ENCODE peak calls at places on chromosomes 11 and 22, in six cellular contexts. V is neuronal stem cell, C is GM23338, M is tibial artery, D is pancreas, B is heart left ventricle. R is an unnamed sample. For H3K4me1 and H3K36me3, the result is how much of the 10 kb centered on the place peaks cover.

GRCh38 chr11:17978553-17979287 is 34.1 kb downstream of the SERGEF start:
- DNase-seq in V (peak), C (peak), M (no peak), D (peak), B (peak), R (peak)

GRCh38 chr22:46465348-46465725 is 72.1 kb downstream of the CELSR1 start:
- DNase-seq in V (no peak), C (no peak), M (no peak), D (no peak), B (peak), R (no peak)

GRCh38 chr11:14499178-14499559 is 442 bp downstream of the COPB1 start:
- DNase-seq in V (no peak), C (peak), M (no peak), D (peak), B (no peak), R (peak)

GRCh38 chr22:25922141-25922540 is 180.2 kb downstream of the MYO18B start:
- DNase-seq in V (no peak), C (no peak), M (no peak), D (no peak), B (no peak), R (no peak)

GRCh38 chr11:111001986-111002616 is 243.4 kb upstream of the POU2AF2 start:
- DNase-seq in V (no peak), C (no peak), M (no peak), D (no peak), B (no peak), R (no peak)

GRCh38 chr11:74992852-74993251 is 4.1 kb downstream of the NEU3 start:
- DNase-seq in V (no peak), C (no peak), M (no peak), D (no peak), B (no peak), R (no peak)

GRCh38 chr22:33923660-33924246 is 3.5 kb upstream of the LARGE1 start:
- DNase-seq in V (peak), C (peak), M (peak), D (no peak), B (peak), R (no peak)

GRCh38 chr22:44645083-44645482 is 56.9 kb upstream of the PRR5 start:
- DNase-seq in V (no peak), C (no peak), M (no peak), D (no peak), B (no peak), R (no peak)

GRCh38 chr11:30815619-30816018 is 229.5 kb upstream of the MPPED2 start:
- DNase-seq in V (no peak), C (no peak), M (no peak), D (no peak), B (no peak), R (no peak)

GRCh38 chr11:69293819-69294505 is at the start of gene MYEOV:
- DNase-seq in V (no peak), C (peak), M (no peak), D (no peak), B (no peak), R (peak)

GRCh38 chr22:41841085-41841712 is 8.3 kb downstream of the SREBF2 start:
- DNase-seq in V (no peak), C (no peak), M (no peak), D (no peak), B (no peak), R (no peak)
- H3K4me1 ChIP-seq in V (under half), C (under half), M (under half), D (under half), B (under half), R (under half)

GRCh38 chr11:19979519-19979845 is 180.8 kb downstream of the DBX1 start:
- DNase-seq in V (no peak), C (no peak), M (no peak), D (no peak), B (no peak), R (no peak)

GRCh38 chr11:19978668-19979518 is 181.4 kb downstream of the DBX1 start:
- DNase-seq in V (no peak), C (no peak), M (no peak), D (no peak), B (peak), R (no peak)

GRCh38 chr11:19982761-19983495 is 177.3 kb downstream of the DBX1 start:
- DNase-seq in V (no peak), C (no peak), M (no peak), D (no peak), B (no peak), R (no peak)

GRCh38 chr11:19980388-19980787 is 179.9 kb downstream of the DBX1 start:
- DNase-seq in V (no peak), C (no peak), M (no peak), D (no peak), B (no peak), R (no peak)

GRCh38 chr11:19980957-19981669 is 179.2 kb downstream of the DBX1 start:
- DNase-seq in V (no peak), C (no peak), M (peak), D (no peak), B (no peak), R (no peak)
- H3K4me3 ChIP-seq in V (no peak), C (no peak), M (peak), D (no peak), B (no peak), R (no peak)

DNA sequence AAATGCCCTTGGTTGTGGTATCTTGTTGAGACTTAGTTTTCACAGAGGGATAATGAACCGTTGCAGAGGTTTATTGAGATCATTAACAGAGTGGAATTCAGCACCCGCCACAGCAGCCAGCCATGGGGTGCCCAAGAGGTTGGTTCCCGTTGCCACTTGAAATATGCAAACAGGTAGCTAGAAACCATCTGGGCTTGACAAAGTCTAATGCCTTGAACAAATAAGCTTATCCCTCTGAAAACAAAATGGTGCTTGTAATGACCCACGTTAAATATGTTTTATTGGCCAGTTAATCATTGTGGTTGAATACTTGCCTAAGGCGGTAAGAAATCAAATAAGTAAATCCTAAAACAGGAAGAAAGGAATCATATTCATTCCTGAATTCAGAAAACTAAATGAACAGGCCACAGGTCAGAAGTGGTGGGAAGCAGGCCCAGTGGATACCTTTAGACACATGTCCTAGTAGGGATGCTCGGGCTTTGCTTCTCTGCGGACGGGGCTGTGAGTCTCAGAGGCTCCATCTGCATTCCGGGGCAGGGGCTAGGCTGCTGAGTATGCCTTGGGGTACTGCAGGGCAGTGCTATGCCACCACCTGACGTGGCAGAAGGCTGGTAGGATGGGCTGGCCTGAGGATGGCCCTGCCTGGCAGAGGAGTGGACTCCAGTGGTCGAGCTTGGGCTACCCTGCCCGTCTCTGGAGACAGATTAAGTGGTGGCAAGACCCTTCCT is 9.8 kb downstream of the C22orf23 start:
- DNase-seq in V (no peak), C (no peak), M (no peak), D (no peak), B (no peak), R (no peak)
- H3K36me3 ChIP-seq in V (under half), C (under half), M (half or more), D (under half), B (under half), R (under half)

GRCh38 chr22:23222875-23223565 is 42.7 kb downstream of the BCR start:
- DNase-seq in V (no peak), C (no peak), M (no peak), D (peak), B (no peak), R (no peak)
- H3K4me1 ChIP-seq in V (under half), C (half or more), M (half or more), D (under half), B (half or more), R (half or more)

DNA sequence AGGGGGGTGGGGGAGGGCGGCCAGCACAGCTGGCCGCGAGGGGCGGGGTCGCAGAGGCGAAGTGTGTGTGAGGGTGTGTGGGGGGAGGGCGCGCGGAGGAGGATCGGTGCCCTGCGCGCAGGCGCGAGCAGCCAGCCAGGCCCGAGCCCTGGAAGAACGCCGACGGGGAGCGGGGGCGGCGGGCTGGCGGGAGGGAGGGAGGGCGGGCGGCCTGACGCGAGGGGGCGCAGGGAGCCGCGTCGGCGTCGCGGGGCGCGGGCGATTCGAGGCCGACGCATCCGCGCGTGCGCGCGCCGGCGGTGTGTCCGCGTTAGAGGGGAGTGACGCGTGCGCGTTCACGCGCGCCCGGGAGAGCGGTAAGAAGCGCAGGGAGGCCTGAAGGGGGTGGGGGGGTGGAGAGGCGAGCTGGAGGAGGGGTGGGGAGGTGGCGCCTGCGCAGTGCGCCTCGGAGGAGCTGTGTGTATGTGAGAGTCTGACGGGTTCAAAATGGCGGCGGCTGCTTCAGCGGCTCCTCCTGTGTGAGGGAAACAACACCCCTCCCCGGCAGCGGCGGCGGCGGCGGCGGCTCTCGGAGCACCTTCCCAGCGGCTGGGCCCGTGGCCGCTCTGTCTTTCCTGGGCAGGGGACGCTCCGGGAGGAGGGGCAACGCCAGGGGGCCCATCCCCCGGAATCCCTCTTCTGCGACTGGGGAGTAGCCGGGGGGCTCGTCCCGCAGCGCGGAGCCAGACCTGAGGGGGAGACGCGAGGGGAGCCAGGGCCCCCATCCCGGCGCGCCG is at the start of gene KDM2A:
- DNase-seq in V (peak), C (peak), M (peak), D (peak), B (peak), R (peak)
- H3K4me3 ChIP-seq in V (peak), C (peak), M (peak), D (peak), B (peak), R (peak)